ENCODE peak calls at places on chromosomes 2 and 18, in five cellular contexts. E, W, Q, N and C are unnamed samples.

GRCh38 chr18:2961828-2962227 is 51.1 kb downstream of the LPIN2 start:
- DNase-seq in E (no peak), W (no peak), Q (no peak), N (no peak), C (no peak)

GRCh38 chr2:232888839-232889529 is 18.9 kb downstream of the SNORC start:
- DNase-seq in E (peak), W (no peak), Q (no peak), N (no peak), C (no peak)

GRCh38 chr2:190755796-190756415 is 107.0 kb downstream of the NAB1 start:
- DNase-seq in E (no peak), W (no peak), Q (no peak), N (no peak), C (no peak)

GRCh38 chr2:14756122-14756541 is 123.6 kb downstream of the LRATD1 start:
- DNase-seq in E (no peak), W (no peak), Q (no peak), N (no peak), C (no peak)

GRCh38 chr18:36297419-36298112 is at the start of gene FHOD3:
- DNase-seq in E (peak), W (peak), Q (peak), N (no peak), C (peak)

GRCh38 chr2:226904592-226904991 is 68.7 kb downstream of the RHBDD1 start:
- DNase-seq in E (no peak), W (no peak), Q (no peak), N (no peak), C (no peak)

GRCh38 chr2:47354013-47354816 is 48.7 kb upstream of the MSH2 start:
- DNase-seq in E (no peak), W (no peak), Q (no peak), N (no peak), C (no peak)

GRCh38 chr2:145744541-145745386 is 1224.8 kb upstream of the ZEB2 start:
- DNase-seq in E (no peak), W (no peak), Q (no peak), N (no peak), C (no peak)

GRCh38 chr2:15223887-15224286 is 337.2 kb downstream of the NBAS start:
- DNase-seq in E (no peak), W (no peak), Q (no peak), N (no peak), C (no peak)

GRCh38 chr2:169069818-169070217 is 455 bp downstream of the DHRS9 start:
- DNase-seq in E (no peak), W (no peak), Q (no peak), N (no peak), C (no peak)

GRCh38 chr2:6642011-6642410 is 223.7 kb downstream of the CMPK2 start:
- DNase-seq in E (peak), W (no peak), Q (no peak), N (no peak), C (no peak)

GRCh38 chr2:127968610-127969339 is 59.1 kb downstream of the SAP130 start:
- DNase-seq in E (no peak), W (no peak), Q (no peak), N (no peak), C (no peak)

GRCh38 chr2:165818920-165819319 is 24.9 kb upstream of the GALNT3 start:
- DNase-seq in E (no peak), W (no peak), Q (no peak), N (no peak), C (no peak)

GRCh38 chr2:200125463-200125862 is 170.1 kb downstream of the MAIP1 start:
- DNase-seq in E (no peak), W (no peak), Q (no peak), N (no peak), C (no peak)

GRCh38 chr2:39913648-39914456 is 134.8 kb upstream of the THUMPD2 start:
- DNase-seq in E (no peak), W (peak), Q (no peak), N (no peak), C (peak)

GRCh38 chr2:133756833-133757232 is 188.6 kb upstream of the NCKAP5 start:
- DNase-seq in E (no peak), W (no peak), Q (no peak), N (no peak), C (no peak)

GRCh38 chr18:45764000-45764686 is 40.2 kb downstream of the SLC14A1 start:
- DNase-seq in E (no peak), W (no peak), Q (no peak), N (no peak), C (no peak)

GRCh38 chr18:63339920-63340484 is 20.4 kb upstream of the BCL2 start:
- DNase-seq in E (peak), W (peak), Q (peak), N (no peak), C (peak)

GRCh38 chr2:240960309-240960962 is 38.0 kb upstream of the SNED1 start:
- DNase-seq in E (no peak), W (no peak), Q (no peak), N (no peak), C (peak)

GRCh38 chr2:113823729-113824595 is 65.9 kb upstream of the ACTR3 start:
- DNase-seq in E (no peak), W (no peak), Q (no peak), N (no peak), C (no peak)

GRCh38 chr2:160109939-160110673 is 47.7 kb upstream of the PLA2R1 start:
- DNase-seq in E (peak), W (peak), Q (peak), N (no peak), C (peak)